ENCODE peak calls at places on chromosomes 5 and 9, in five cellular contexts. D is HCT116, E is GM23248, R is GM23338, J is MM.1S. S is an unnamed sample.

GRCh38 chr5:177546262-177546741 is 8.1 kb downstream of the FAM193B start:
- DNase-seq in D (no peak), J (no peak), E (peak; percentile 97), R (no peak), S (peak; percentile 74)

GRCh38 chr9:74848150-74848525 is 39.6 kb downstream of the TRPM6 start:
- DNase-seq in D (no peak), J (no peak), E (no peak), R (no peak), S (peak; percentile 52)

GRCh38 chr9:16075695-16076094 is 522.9 kb downstream of the CCDC171 start:
- DNase-seq in E (no peak), R (no peak), J (no peak), D (no peak), S (no peak)

GRCh38 chr5:38556115-38556598 is 289 bp downstream of the LIFR start:
- DNase-seq in D (no peak), J (no peak), E (peak; percentile 83), R (peak; percentile 60), S (no peak)

GRCh38 chr9:114606068-114606467 is 5.0 kb upstream of the TMEM268 start:
- DNase-seq in E (no peak), J (no peak), D (no peak), R (peak; percentile 29), S (no peak)

GRCh38 chr5:104344809-104345512 is 782.4 kb upstream of the NUDT12 start:
- DNase-seq in E (peak; percentile 3), D (peak; percentile 13), R (no peak), J (no peak), S (no peak)

GRCh38 chr9:14358523-14358922 is 44.6 kb upstream of the NFIB start:
- DNase-seq in J (no peak), R (no peak), E (peak; percentile 44), D (no peak), S (no peak)

GRCh38 chr9:92185681-92186080 is 70.5 kb upstream of the SPTLC1 start:
- DNase-seq in J (no peak), R (no peak), D (no peak), E (no peak), S (no peak)

GRCh38 chr5:177128551-177128976 is 5.0 kb upstream of the NSD1 start:
- DNase-seq in J (no peak), E (peak; percentile 26), R (no peak), D (no peak), S (no peak)

GRCh38 chr9:120877276-120878034 is 467 bp upstream of the PHF19 start:
- DNase-seq in J (peak; percentile 83), D (no peak), E (peak; percentile 72), R (peak; percentile 73), S (peak; percentile 77)

GRCh38 chr5:78779771-78780616 is 131.4 kb upstream of the LHFPL2 start:
- DNase-seq in E (peak; percentile 72), R (no peak), D (no peak), J (no peak), S (no peak)

GRCh38 chr9:118129541-118129940 is 425.3 kb downstream of the TLR4 start:
- DNase-seq in J (no peak), D (no peak), E (no peak), R (no peak), S (no peak)

GRCh38 chr9:107717608-107718314 is 228.2 kb upstream of the KLF4 start:
- DNase-seq in E (no peak), D (no peak), R (no peak), J (no peak), S (peak; percentile 22)

GRCh38 chr5:120734033-120734432 is 269.9 kb downstream of the PRR16 start:
- DNase-seq in D (no peak), R (peak; percentile 67), J (no peak), E (peak; percentile 16), S (no peak)

GRCh38 chr9:27545471-27545870 is 15.9 kb upstream of the MOB3B start:
- DNase-seq in J (no peak), E (no peak), D (no peak), R (no peak), S (no peak)

GRCh38 chr9:108549184-108549583 is 306.6 kb downstream of the ACTL7B start:
- DNase-seq in D (no peak), R (no peak), J (no peak), E (no peak), S (peak; percentile 55)

GRCh38 chr9:81002920-81003319 is 686.4 kb downstream of the TLE1 start:
- DNase-seq in D (no peak), J (peak; percentile 17), E (no peak), R (no peak), S (no peak)

GRCh38 chr5:134099288-134099872 is 15.1 kb upstream of the TCF7 start:
- DNase-seq in D (no peak), R (no peak), J (no peak), E (no peak), S (no peak)

GRCh38 chr9:136631038-136632000 is 31.4 kb upstream of the EGFL7 start:
- DNase-seq in R (peak; percentile 84), D (peak; percentile 60), J (peak; percentile 64), E (peak; percentile 80), S (peak; percentile 87)

GRCh38 chr9:135075234-135076142 is 12.0 kb upstream of the OLFM1 start:
- DNase-seq in J (no peak), D (no peak), E (peak; percentile 80), R (peak; percentile 75), S (peak; percentile 50)

GRCh38 chr9:33445389-33445881 is 2.0 kb downstream of the AQP3 start:
- DNase-seq in J (no peak), D (no peak), E (no peak), R (no peak), S (peak; percentile 57)

GRCh38 chr5:56327810-56328209 is 94.7 kb upstream of the ANKRD55 start:
- DNase-seq in E (no peak), J (no peak), D (no peak), R (no peak), S (no peak)

GRCh38 chr9:88224938-88225337 is 86.7 kb upstream of the SPATA31C2 start:
- DNase-seq in D (no peak), J (no peak), E (no peak), R (no peak), S (no peak)

GRCh38 chr9:119004618-119004990 is 364.6 kb downstream of the BRINP1 start:
- DNase-seq in R (no peak), E (peak; percentile 85), D (no peak), J (no peak), S (peak; percentile 76)

GRCh38 chr5:123035320-123035949 is 1.1 kb downstream of the PPIC start:
- DNase-seq in J (peak; percentile 88), D (peak; percentile 52), E (peak; percentile 81), R (peak; percentile 84), S (peak; percentile 77)

GRCh38 chr5:74124826-74125225 is 498.8 kb downstream of the ARHGEF28 start:
- DNase-seq in R (no peak), D (no peak), E (no peak), J (no peak), S (no peak)

GRCh38 chr9:2271426-2271825 is 256.3 kb downstream of the SMARCA2 start:
- DNase-seq in R (peak; percentile 78), E (peak; percentile 26), D (peak; percentile 18), J (no peak), S (no peak)

GRCh38 chr9:36765468-36766341 is 193.0 kb downstream of the MELK start:
- DNase-seq in R (peak; percentile 94), E (peak; percentile 41), J (peak; percentile 98), D (peak; percentile 91), S (peak; percentile 67)

GRCh38 chr9:11269036-11269435 is 656.2 kb upstream of the PTPRD start:
- DNase-seq in J (no peak), E (no peak), R (peak; percentile 45), D (no peak), S (no peak)

GRCh38 chr9:120876842-120877240 is at the start of gene PHF19:
- DNase-seq in J (peak; percentile 57), R (peak; percentile 41), E (peak; percentile 71), D (no peak), S (no peak)

GRCh38 chr5:9380108-9380507 is 165.8 kb downstream of the SEMA5A start:
- DNase-seq in E (no peak), D (no peak), J (no peak), R (no peak), S (peak; percentile 21)

GRCh38 chr9:102631559-102631958 is 363.6 kb upstream of the CYLC2 start:
- DNase-seq in J (peak; percentile 40), E (peak; percentile 10), R (peak; percentile 21), D (no peak), S (no peak)

DNA sequence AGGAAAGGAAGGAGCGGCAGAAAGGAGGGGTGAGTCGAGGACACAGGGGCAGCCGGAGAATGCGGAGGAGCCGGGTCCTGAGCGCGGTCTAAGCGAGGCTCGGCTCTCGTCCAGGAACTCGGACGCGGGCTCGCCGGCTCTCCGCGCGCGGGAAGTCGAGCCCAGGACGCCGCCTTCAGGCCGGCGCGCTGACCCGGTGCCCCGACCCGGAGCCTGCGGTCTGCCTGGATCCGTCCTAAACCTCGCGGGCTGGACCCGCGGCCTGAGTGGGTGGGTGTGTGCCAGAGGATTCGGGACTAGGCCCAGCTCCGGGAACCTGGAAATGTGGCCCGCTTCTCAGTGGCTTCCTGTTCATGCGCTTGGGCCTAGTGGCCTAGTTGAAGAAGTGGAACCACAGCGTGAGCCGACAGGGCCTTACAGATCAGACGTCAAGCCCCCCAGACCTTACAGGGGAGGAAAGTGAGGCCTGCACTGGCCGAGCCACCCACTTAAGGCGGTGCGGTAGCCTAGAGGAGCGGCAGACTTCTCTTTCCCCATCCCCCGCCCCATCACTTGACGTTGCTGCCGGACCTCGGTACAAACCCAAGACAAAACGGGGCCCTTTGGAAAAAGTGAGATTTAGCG is 1.2 kb downstream of the CDKN2B-AS1 start:
- DNase-seq in D (no peak), E (peak; percentile 84), J (no peak), R (peak; percentile 56), S (peak; percentile 59)
- TF ChIP-seq EZH2phosphoT487 in D (no peak), E (no peak), J (no peak), R (peak; percentile 11), S (peak; percentile 22)

DNA sequence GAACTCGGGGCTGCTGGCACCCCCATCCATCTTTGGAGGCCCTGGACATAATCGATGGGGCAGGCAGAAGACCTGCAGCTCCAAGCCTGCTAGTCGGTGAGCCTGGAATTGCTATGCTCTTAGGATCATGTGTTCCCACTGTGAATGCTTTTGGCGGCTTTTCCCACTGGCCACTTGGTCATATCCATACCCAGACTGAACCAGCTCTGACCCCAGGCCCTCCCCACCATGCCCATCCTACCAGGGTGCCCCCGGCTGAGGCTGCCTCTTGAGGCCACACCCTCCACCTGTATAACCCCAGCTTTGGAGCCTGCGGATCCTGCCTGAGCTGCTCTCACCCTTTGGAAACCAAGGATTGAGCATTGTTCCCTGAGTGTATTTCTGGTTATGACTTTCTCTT is 113.5 kb downstream of the TENT4A start:
- DNase-seq in E (no peak), R (no peak), D (no peak), J (no peak), S (no peak)
- H3K4me3 ChIP-seq in E (no peak overlapping the region), R (no peak overlapping the region), D (no peak overlapping the region), J (no peak overlapping the region), S (no peak overlapping the region)

GRCh38 chr5:61822584-61822983 is 483.4 kb upstream of the KIF2A start:
- DNase-seq in J (no peak), E (no peak), R (no peak), D (no peak), S (no peak)
- TF ChIP-seq EZH2phosphoT487 in J (no peak), E (no peak), R (no peak), D (no peak), S (no peak)

GRCh38 chr9:127927457-127928231 is 2.9 kb downstream of the PIP5KL1 start:
- DNase-seq in J (peak; percentile 82), E (peak; percentile 55), D (peak; percentile 77), R (peak; percentile 97), S (peak; percentile 71)
- H3K4me3 ChIP-seq in J (peak overlapping the region; percentile 73), E (peak overlapping the region; percentile 55), D (peak overlapping the region; percentile 75), R (peak overlapping the region; percentile 94), S (peak overlapping the region; percentile 26)

GRCh38 chr5:113364466-113364865 is 70.3 kb downstream of the TSSK1B start:
- DNase-seq in E (no peak), J (no peak), R (no peak), D (no peak), S (no peak)
- TF ChIP-seq EZH2phosphoT487 in E (no peak), J (no peak), R (no peak), D (no peak), S (no peak)

S was measured in hepatocyte.